ENCODE peak calls at places on chromosome 10, in eight cellular contexts. One of them, this sample, is unnamed.

GRCh38 chr10:29908977-29909376 is 150.4 kb downstream of the JCAD start:
- DNase-seq in stimulated activated CD8-positive, alpha-beta memory T cell treated with anti-CD3 and anti-CD28 coated beads, Interleukin-15, amount 100 ng/mL, for 48 hours: no peak
- DNase-seq in heart left ventricle: no peak
- DNase-seq in hypothalamus: no peak
- DNase-seq in germinal center: no peak
- DNase-seq in stimulated activated naive CD8-positive, alpha-beta T cell treated with anti-CD3 and anti-CD28 coated beads, Interleukin-15, amount 100 ng/mL, for 72 hours: no peak
- DNase-seq in Calu3: no peak
- DNase-seq in A172: no peak
- DNase-seq in this sample: no peak

GRCh38 chr10:12766222-12766621 is 235.3 kb downstream of the CCDC3 start:
- DNase-seq in stimulated activated naive CD8-positive, alpha-beta T cell treated with anti-CD3 and anti-CD28 coated beads, Interleukin-15, amount 100 ng/mL, for 72 hours: no peak
- DNase-seq in A172: no peak
- DNase-seq in Calu3: no peak
- DNase-seq in germinal center: no peak
- DNase-seq in hypothalamus: no peak
- DNase-seq in heart left ventricle: no peak
- DNase-seq in stimulated activated CD8-positive, alpha-beta memory T cell treated with anti-CD3 and anti-CD28 coated beads, Interleukin-15, amount 100 ng/mL, for 48 hours: no peak
- DNase-seq in this sample: no peak

GRCh38 chr10:95214793-95215192 is 20.8 kb downstream of the ACSM6 start:
- DNase-seq in Calu3: no peak
- DNase-seq in A172: peak
- DNase-seq in stimulated activated CD8-positive, alpha-beta memory T cell treated with anti-CD3 and anti-CD28 coated beads, Interleukin-15, amount 100 ng/mL, for 48 hours: no peak
- DNase-seq in germinal center: no peak
- DNase-seq in stimulated activated naive CD8-positive, alpha-beta T cell treated with anti-CD3 and anti-CD28 coated beads, Interleukin-15, amount 100 ng/mL, for 72 hours: no peak
- DNase-seq in heart left ventricle: no peak
- DNase-seq in hypothalamus: no peak
- DNase-seq in this sample: no peak

GRCh38 chr10:101782811-101783735 is at the start of gene NPM3:
- DNase-seq in germinal center: peak
- DNase-seq in stimulated activated naive CD8-positive, alpha-beta T cell treated with anti-CD3 and anti-CD28 coated beads, Interleukin-15, amount 100 ng/mL, for 72 hours: peak
- DNase-seq in Calu3: peak
- DNase-seq in hypothalamus: peak
- DNase-seq in heart left ventricle: peak
- DNase-seq in stimulated activated CD8-positive, alpha-beta memory T cell treated with anti-CD3 and anti-CD28 coated beads, Interleukin-15, amount 100 ng/mL, for 48 hours: peak
- DNase-seq in A172: peak
- DNase-seq in this sample: peak

GRCh38 chr10:100569687-100570517 is 34.2 kb downstream of the HIF1AN start:
- DNase-seq in germinal center: no peak
- DNase-seq in Calu3: no peak
- DNase-seq in A172: no peak
- DNase-seq in stimulated activated CD8-positive, alpha-beta memory T cell treated with anti-CD3 and anti-CD28 coated beads, Interleukin-15, amount 100 ng/mL, for 48 hours: no peak
- DNase-seq in stimulated activated naive CD8-positive, alpha-beta T cell treated with anti-CD3 and anti-CD28 coated beads, Interleukin-15, amount 100 ng/mL, for 72 hours: peak
- DNase-seq in hypothalamus: no peak
- DNase-seq in heart left ventricle: no peak
- DNase-seq in this sample: no peak

GRCh38 chr10:16803464-16803863 is 13.8 kb downstream of the RSU1 start:
- DNase-seq in germinal center: no peak
- DNase-seq in stimulated activated naive CD8-positive, alpha-beta T cell treated with anti-CD3 and anti-CD28 coated beads, Interleukin-15, amount 100 ng/mL, for 72 hours: no peak
- DNase-seq in hypothalamus: no peak
- DNase-seq in heart left ventricle: no peak
- DNase-seq in Calu3: no peak
- DNase-seq in A172: no peak
- DNase-seq in stimulated activated CD8-positive, alpha-beta memory T cell treated with anti-CD3 and anti-CD28 coated beads, Interleukin-15, amount 100 ng/mL, for 48 hours: no peak
- DNase-seq in this sample: no peak

GRCh38 chr10:130495116-130495862 is 359.1 kb downstream of the GLRX3 start:
- DNase-seq in A172: no peak
- DNase-seq in stimulated activated CD8-positive, alpha-beta memory T cell treated with anti-CD3 and anti-CD28 coated beads, Interleukin-15, amount 100 ng/mL, for 48 hours: no peak
- DNase-seq in hypothalamus: no peak
- DNase-seq in stimulated activated naive CD8-positive, alpha-beta T cell treated with anti-CD3 and anti-CD28 coated beads, Interleukin-15, amount 100 ng/mL, for 72 hours: no peak
- DNase-seq in Calu3: no peak
- DNase-seq in germinal center: no peak
- DNase-seq in heart left ventricle: no peak
- DNase-seq in this sample: no peak

GRCh38 chr10:80100861-80101695 is 22.6 kb downstream of the TMEM254 start:
- DNase-seq in heart left ventricle: no peak
- DNase-seq in germinal center: no peak
- DNase-seq in stimulated activated naive CD8-positive, alpha-beta T cell treated with anti-CD3 and anti-CD28 coated beads, Interleukin-15, amount 100 ng/mL, for 72 hours: no peak
- DNase-seq in A172: no peak
- DNase-seq in hypothalamus: no peak
- DNase-seq in stimulated activated CD8-positive, alpha-beta memory T cell treated with anti-CD3 and anti-CD28 coated beads, Interleukin-15, amount 100 ng/mL, for 48 hours: no peak
- DNase-seq in Calu3: peak
- DNase-seq in this sample: no peak

GRCh38 chr10:62352356-62352963 is 21.7 kb upstream of the ZNF365 start:
- DNase-seq in stimulated activated CD8-positive, alpha-beta memory T cell treated with anti-CD3 and anti-CD28 coated beads, Interleukin-15, amount 100 ng/mL, for 48 hours: no peak
- DNase-seq in heart left ventricle: no peak
- DNase-seq in germinal center: no peak
- DNase-seq in hypothalamus: no peak
- DNase-seq in A172: no peak
- DNase-seq in stimulated activated naive CD8-positive, alpha-beta T cell treated with anti-CD3 and anti-CD28 coated beads, Interleukin-15, amount 100 ng/mL, for 72 hours: peak
- DNase-seq in Calu3: no peak
- DNase-seq in this sample: no peak

GRCh38 chr10:99630439-99630838 is 10.2 kb upstream of the SLC25A28 start:
- DNase-seq in germinal center: no peak
- DNase-seq in A172: peak
- DNase-seq in hypothalamus: no peak
- DNase-seq in stimulated activated naive CD8-positive, alpha-beta T cell treated with anti-CD3 and anti-CD28 coated beads, Interleukin-15, amount 100 ng/mL, for 72 hours: no peak
- DNase-seq in Calu3: peak
- DNase-seq in stimulated activated CD8-positive, alpha-beta memory T cell treated with anti-CD3 and anti-CD28 coated beads, Interleukin-15, amount 100 ng/mL, for 48 hours: no peak
- DNase-seq in heart left ventricle: no peak
- DNase-seq in this sample: peak

GRCh38 chr10:116024479-116024878 is 248.5 kb downstream of the GFRA1 start:
- DNase-seq in Calu3: no peak
- DNase-seq in A172: no peak
- DNase-seq in hypothalamus: no peak
- DNase-seq in heart left ventricle: no peak
- DNase-seq in stimulated activated CD8-positive, alpha-beta memory T cell treated with anti-CD3 and anti-CD28 coated beads, Interleukin-15, amount 100 ng/mL, for 48 hours: no peak
- DNase-seq in stimulated activated naive CD8-positive, alpha-beta T cell treated with anti-CD3 and anti-CD28 coated beads, Interleukin-15, amount 100 ng/mL, for 72 hours: no peak
- DNase-seq in germinal center: no peak
- DNase-seq in this sample: no peak

GRCh38 chr10:28312572-28312971 is 9.7 kb upstream of the MPP7 start:
- DNase-seq in stimulated activated naive CD8-positive, alpha-beta T cell treated with anti-CD3 and anti-CD28 coated beads, Interleukin-15, amount 100 ng/mL, for 72 hours: no peak
- DNase-seq in stimulated activated CD8-positive, alpha-beta memory T cell treated with anti-CD3 and anti-CD28 coated beads, Interleukin-15, amount 100 ng/mL, for 48 hours: no peak
- DNase-seq in A172: peak
- DNase-seq in heart left ventricle: no peak
- DNase-seq in germinal center: no peak
- DNase-seq in hypothalamus: no peak
- DNase-seq in Calu3: no peak
- DNase-seq in this sample: no peak

GRCh38 chr10:89846276-89846630 is 144.9 kb downstream of the KIF20B start:
- DNase-seq in stimulated activated naive CD8-positive, alpha-beta T cell treated with anti-CD3 and anti-CD28 coated beads, Interleukin-15, amount 100 ng/mL, for 72 hours: no peak
- DNase-seq in stimulated activated CD8-positive, alpha-beta memory T cell treated with anti-CD3 and anti-CD28 coated beads, Interleukin-15, amount 100 ng/mL, for 48 hours: no peak
- DNase-seq in Calu3: no peak
- DNase-seq in heart left ventricle: no peak
- DNase-seq in hypothalamus: no peak
- DNase-seq in germinal center: no peak
- DNase-seq in A172: no peak
- DNase-seq in this sample: no peak

GRCh38 chr10:129694633-129695356 is 227.8 kb downstream of the MGMT start:
- DNase-seq in hypothalamus: no peak
- DNase-seq in stimulated activated naive CD8-positive, alpha-beta T cell treated with anti-CD3 and anti-CD28 coated beads, Interleukin-15, amount 100 ng/mL, for 72 hours: no peak
- DNase-seq in Calu3: no peak
- DNase-seq in germinal center: no peak
- DNase-seq in stimulated activated CD8-positive, alpha-beta memory T cell treated with anti-CD3 and anti-CD28 coated beads, Interleukin-15, amount 100 ng/mL, for 48 hours: no peak
- DNase-seq in heart left ventricle: no peak
- DNase-seq in A172: no peak
- DNase-seq in this sample: no peak

GRCh38 chr10:129868470-129869035 is 95.5 kb downstream of the EBF3 start:
- DNase-seq in germinal center: no peak
- DNase-seq in stimulated activated naive CD8-positive, alpha-beta T cell treated with anti-CD3 and anti-CD28 coated beads, Interleukin-15, amount 100 ng/mL, for 72 hours: no peak
- DNase-seq in Calu3: no peak
- DNase-seq in A172: no peak
- DNase-seq in hypothalamus: no peak
- DNase-seq in heart left ventricle: no peak
- DNase-seq in stimulated activated CD8-positive, alpha-beta memory T cell treated with anti-CD3 and anti-CD28 coated beads, Interleukin-15, amount 100 ng/mL, for 48 hours: no peak
- DNase-seq in this sample: no peak

GRCh38 chr10:109968954-109969644 is 38.7 kb upstream of the ADD3 start:
- DNase-seq in hypothalamus: no peak
- DNase-seq in A172: no peak
- DNase-seq in Calu3: no peak
- DNase-seq in germinal center: no peak
- DNase-seq in stimulated activated CD8-positive, alpha-beta memory T cell treated with anti-CD3 and anti-CD28 coated beads, Interleukin-15, amount 100 ng/mL, for 48 hours: no peak
- DNase-seq in stimulated activated naive CD8-positive, alpha-beta T cell treated with anti-CD3 and anti-CD28 coated beads, Interleukin-15, amount 100 ng/mL, for 72 hours: no peak
- DNase-seq in heart left ventricle: no peak
- DNase-seq in this sample: no peak

GRCh38 chr10:126979311-126979710 is 74.1 kb downstream of the DOCK1 start:
- DNase-seq in Calu3: no peak
- DNase-seq in stimulated activated naive CD8-positive, alpha-beta T cell treated with anti-CD3 and anti-CD28 coated beads, Interleukin-15, amount 100 ng/mL, for 72 hours: no peak
- DNase-seq in hypothalamus: no peak
- DNase-seq in heart left ventricle: no peak
- DNase-seq in A172: no peak
- DNase-seq in germinal center: no peak
- DNase-seq in stimulated activated CD8-positive, alpha-beta memory T cell treated with anti-CD3 and anti-CD28 coated beads, Interleukin-15, amount 100 ng/mL, for 48 hours: no peak
- DNase-seq in this sample: no peak

GRCh38 chr10:47087667-47088066 is 176.4 kb downstream of the PTPN20 start:
- DNase-seq in stimulated activated naive CD8-positive, alpha-beta T cell treated with anti-CD3 and anti-CD28 coated beads, Interleukin-15, amount 100 ng/mL, for 72 hours: no peak
- DNase-seq in A172: no peak
- DNase-seq in heart left ventricle: no peak
- DNase-seq in stimulated activated CD8-positive, alpha-beta memory T cell treated with anti-CD3 and anti-CD28 coated beads, Interleukin-15, amount 100 ng/mL, for 48 hours: no peak
- DNase-seq in Calu3: no peak
- DNase-seq in germinal center: no peak
- DNase-seq in hypothalamus: no peak
- DNase-seq in this sample: no peak

GRCh38 chr10:63157845-63158624 is 24.9 kb downstream of the NRBF2 start:
- DNase-seq in Calu3: peak
- DNase-seq in stimulated activated naive CD8-positive, alpha-beta T cell treated with anti-CD3 and anti-CD28 coated beads, Interleukin-15, amount 100 ng/mL, for 72 hours: peak
- DNase-seq in heart left ventricle: no peak
- DNase-seq in germinal center: peak
- DNase-seq in hypothalamus: no peak
- DNase-seq in A172: peak
- DNase-seq in stimulated activated CD8-positive, alpha-beta memory T cell treated with anti-CD3 and anti-CD28 coated beads, Interleukin-15, amount 100 ng/mL, for 48 hours: no peak
- DNase-seq in this sample: peak

GRCh38 chr10:92837462-92837861 is 10.9 kb upstream of the EXOC6 start:
- DNase-seq in heart left ventricle: no peak
- DNase-seq in Calu3: no peak
- DNase-seq in germinal center: no peak
- DNase-seq in stimulated activated CD8-positive, alpha-beta memory T cell treated with anti-CD3 and anti-CD28 coated beads, Interleukin-15, amount 100 ng/mL, for 48 hours: no peak
- DNase-seq in hypothalamus: no peak
- DNase-seq in stimulated activated naive CD8-positive, alpha-beta T cell treated with anti-CD3 and anti-CD28 coated beads, Interleukin-15, amount 100 ng/mL, for 72 hours: no peak
- DNase-seq in A172: no peak
- DNase-seq in this sample: no peak

GRCh38 chr10:124677291-124677690 is 66.9 kb downstream of the FAM53B start:
- DNase-seq in A172: no peak
- DNase-seq in stimulated activated CD8-positive, alpha-beta memory T cell treated with anti-CD3 and anti-CD28 coated beads, Interleukin-15, amount 100 ng/mL, for 48 hours: no peak
- DNase-seq in hypothalamus: no peak
- DNase-seq in heart left ventricle: no peak
- DNase-seq in stimulated activated naive CD8-positive, alpha-beta T cell treated with anti-CD3 and anti-CD28 coated beads, Interleukin-15, amount 100 ng/mL, for 72 hours: no peak
- DNase-seq in Calu3: no peak
- DNase-seq in germinal center: no peak
- DNase-seq in this sample: no peak

GRCh38 chr10:123512881-123513822 is 153.0 kb upstream of the GPR26 start:
- DNase-seq in A172: peak
- DNase-seq in germinal center: no peak
- DNase-seq in stimulated activated CD8-positive, alpha-beta memory T cell treated with anti-CD3 and anti-CD28 coated beads, Interleukin-15, amount 100 ng/mL, for 48 hours: no peak
- DNase-seq in hypothalamus: no peak
- DNase-seq in Calu3: no peak
- DNase-seq in heart left ventricle: no peak
- DNase-seq in stimulated activated naive CD8-positive, alpha-beta T cell treated with anti-CD3 and anti-CD28 coated beads, Interleukin-15, amount 100 ng/mL, for 72 hours: no peak
- DNase-seq in this sample: no peak

GRCh38 chr10:29412452-29413004 is 123.7 kb downstream of the LYZL1 start:
- DNase-seq in A172: no peak
- DNase-seq in hypothalamus: no peak
- DNase-seq in stimulated activated naive CD8-positive, alpha-beta T cell treated with anti-CD3 and anti-CD28 coated beads, Interleukin-15, amount 100 ng/mL, for 72 hours: no peak
- DNase-seq in stimulated activated CD8-positive, alpha-beta memory T cell treated with anti-CD3 and anti-CD28 coated beads, Interleukin-15, amount 100 ng/mL, for 48 hours: no peak
- DNase-seq in Calu3: no peak
- DNase-seq in germinal center: no peak
- DNase-seq in heart left ventricle: no peak
- DNase-seq in this sample: peak

GRCh38 chr10:19745672-19746071 is 70.6 kb upstream of the PLXDC2 start:
- DNase-seq in hypothalamus: no peak
- DNase-seq in stimulated activated CD8-positive, alpha-beta memory T cell treated with anti-CD3 and anti-CD28 coated beads, Interleukin-15, amount 100 ng/mL, for 48 hours: no peak
- DNase-seq in Calu3: no peak
- DNase-seq in stimulated activated naive CD8-positive, alpha-beta T cell treated with anti-CD3 and anti-CD28 coated beads, Interleukin-15, amount 100 ng/mL, for 72 hours: no peak
- DNase-seq in A172: no peak
- DNase-seq in heart left ventricle: no peak
- DNase-seq in germinal center: no peak
- DNase-seq in this sample: no peak

GRCh38 chr10:58753425-58753824 is 240.8 kb downstream of the BICC1 start:
- DNase-seq in stimulated activated naive CD8-positive, alpha-beta T cell treated with anti-CD3 and anti-CD28 coated beads, Interleukin-15, amount 100 ng/mL, for 72 hours: no peak
- DNase-seq in hypothalamus: no peak
- DNase-seq in stimulated activated CD8-positive, alpha-beta memory T cell treated with anti-CD3 and anti-CD28 coated beads, Interleukin-15, amount 100 ng/mL, for 48 hours: no peak
- DNase-seq in Calu3: no peak
- DNase-seq in germinal center: no peak
- DNase-seq in heart left ventricle: no peak
- DNase-seq in A172: no peak
- DNase-seq in this sample: no peak

GRCh38 chr10:47038881-47039557 is 127.8 kb downstream of the PTPN20 start:
- DNase-seq in Calu3: no peak
- DNase-seq in A172: no peak
- DNase-seq in stimulated activated CD8-positive, alpha-beta memory T cell treated with anti-CD3 and anti-CD28 coated beads, Interleukin-15, amount 100 ng/mL, for 48 hours: no peak
- DNase-seq in germinal center: no peak
- DNase-seq in stimulated activated naive CD8-positive, alpha-beta T cell treated with anti-CD3 and anti-CD28 coated beads, Interleukin-15, amount 100 ng/mL, for 72 hours: no peak
- DNase-seq in heart left ventricle: no peak
- DNase-seq in hypothalamus: no peak
- DNase-seq in this sample: no peak

GRCh38 chr10:43361532-43362190 is 9.8 kb upstream of the FXYD4 start:
- DNase-seq in A172: no peak
- DNase-seq in stimulated activated naive CD8-positive, alpha-beta T cell treated with anti-CD3 and anti-CD28 coated beads, Interleukin-15, amount 100 ng/mL, for 72 hours: peak
- DNase-seq in germinal center: no peak
- DNase-seq in Calu3: no peak
- DNase-seq in stimulated activated CD8-positive, alpha-beta memory T cell treated with anti-CD3 and anti-CD28 coated beads, Interleukin-15, amount 100 ng/mL, for 48 hours: no peak
- DNase-seq in heart left ventricle: no peak
- DNase-seq in hypothalamus: no peak
- DNase-seq in this sample: no peak

GRCh38 chr10:43131906-43132305 is 6.3 kb upstream of the CSGALNACT2 start:
- DNase-seq in A172: no peak
- DNase-seq in stimulated activated naive CD8-positive, alpha-beta T cell treated with anti-CD3 and anti-CD28 coated beads, Interleukin-15, amount 100 ng/mL, for 72 hours: no peak
- DNase-seq in germinal center: no peak
- DNase-seq in heart left ventricle: no peak
- DNase-seq in hypothalamus: no peak
- DNase-seq in stimulated activated CD8-positive, alpha-beta memory T cell treated with anti-CD3 and anti-CD28 coated beads, Interleukin-15, amount 100 ng/mL, for 48 hours: no peak
- DNase-seq in Calu3: no peak
- DNase-seq in this sample: no peak

GRCh38 chr10:4652111-4653010 is 173.6 kb upstream of the AKR1E2 start:
- DNase-seq in stimulated activated naive CD8-positive, alpha-beta T cell treated with anti-CD3 and anti-CD28 coated beads, Interleukin-15, amount 100 ng/mL, for 72 hours: peak
- DNase-seq in germinal center: no peak
- DNase-seq in stimulated activated CD8-positive, alpha-beta memory T cell treated with anti-CD3 and anti-CD28 coated beads, Interleukin-15, amount 100 ng/mL, for 48 hours: no peak
- DNase-seq in A172: no peak
- DNase-seq in hypothalamus: no peak
- DNase-seq in Calu3: no peak
- DNase-seq in heart left ventricle: no peak
- DNase-seq in this sample: no peak

GRCh38 chr10:116324227-116324950 is at the start of gene CCDC172:
- DNase-seq in heart left ventricle: no peak
- DNase-seq in A172: no peak
- DNase-seq in stimulated activated naive CD8-positive, alpha-beta T cell treated with anti-CD3 and anti-CD28 coated beads, Interleukin-15, amount 100 ng/mL, for 72 hours: no peak
- DNase-seq in stimulated activated CD8-positive, alpha-beta memory T cell treated with anti-CD3 and anti-CD28 coated beads, Interleukin-15, amount 100 ng/mL, for 48 hours: no peak
- DNase-seq in germinal center: no peak
- DNase-seq in Calu3: no peak
- DNase-seq in hypothalamus: no peak
- DNase-seq in this sample: no peak

GRCh38 chr10:131079314-131079713 is 232.2 kb downstream of the TCERG1L start:
- DNase-seq in heart left ventricle: no peak
- DNase-seq in A172: no peak
- DNase-seq in stimulated activated CD8-positive, alpha-beta memory T cell treated with anti-CD3 and anti-CD28 coated beads, Interleukin-15, amount 100 ng/mL, for 48 hours: no peak
- DNase-seq in Calu3: no peak
- DNase-seq in germinal center: no peak
- DNase-seq in stimulated activated naive CD8-positive, alpha-beta T cell treated with anti-CD3 and anti-CD28 coated beads, Interleukin-15, amount 100 ng/mL, for 72 hours: no peak
- DNase-seq in hypothalamus: no peak
- DNase-seq in this sample: no peak

GRCh38 chr10:124740374-124741280 is 3.6 kb downstream of the FAM53B start:
- DNase-seq in germinal center: peak
- DNase-seq in heart left ventricle: peak
- DNase-seq in hypothalamus: no peak
- DNase-seq in stimulated activated naive CD8-positive, alpha-beta T cell treated with anti-CD3 and anti-CD28 coated beads, Interleukin-15, amount 100 ng/mL, for 72 hours: no peak
- DNase-seq in Calu3: no peak
- DNase-seq in stimulated activated CD8-positive, alpha-beta memory T cell treated with anti-CD3 and anti-CD28 coated beads, Interleukin-15, amount 100 ng/mL, for 48 hours: no peak
- DNase-seq in A172: no peak
- DNase-seq in this sample: peak

GRCh38 chr10:61153766-61154165 is 209.8 kb upstream of the RHOBTB1 start:
- DNase-seq in germinal center: no peak
- DNase-seq in heart left ventricle: no peak
- DNase-seq in stimulated activated naive CD8-positive, alpha-beta T cell treated with anti-CD3 and anti-CD28 coated beads, Interleukin-15, amount 100 ng/mL, for 72 hours: no peak
- DNase-seq in hypothalamus: no peak
- DNase-seq in A172: peak
- DNase-seq in Calu3: no peak
- DNase-seq in stimulated activated CD8-positive, alpha-beta memory T cell treated with anti-CD3 and anti-CD28 coated beads, Interleukin-15, amount 100 ng/mL, for 48 hours: no peak
- DNase-seq in this sample: no peak